ENCODE peak calls at places on chromosomes 2 and 18, in seven cellular contexts. G is fibroblast of the aortic adventitia, A is HL-60, N is psoas muscle, W is IMR-90, Q is body of pancreas, K is right atrium auricular region. I is an unnamed sample.

GRCh38 chr18:60372141-60372540 is 434 bp downstream of the MC4R start:
- DNase-seq in G (no peak), A (no peak), N (no peak), W (no peak), Q (no peak), K (no peak), I (no peak)

GRCh38 chr2:212766921-212767320 is 228.3 kb upstream of the ERBB4 start:
- DNase-seq in G (no peak), A (no peak), N (no peak), W (no peak), Q (no peak), K (no peak), I (no peak)

GRCh38 chr2:150586858-150587257 is 99.4 kb upstream of the RND3 start:
- DNase-seq in G (peak), A (no peak), N (no peak), W (peak), Q (no peak), K (no peak), I (peak)

GRCh38 chr18:63708650-63709049 is 5.9 kb downstream of the SERPINB11 start:
- DNase-seq in G (peak), A (no peak), N (no peak), W (peak), Q (no peak), K (no peak), I (peak)

GRCh38 chr2:219358170-219359075 is 25.9 kb upstream of the RESP18 start:
- DNase-seq in G (no peak), A (no peak), N (no peak), W (no peak), Q (no peak), K (no peak), I (no peak)

GRCh38 chr2:190804182-190804795 is 76.3 kb upstream of the GLS start:
- DNase-seq in G (peak), A (no peak), N (no peak), W (peak), Q (no peak), K (no peak), I (peak)

GRCh38 chr2:207503234-207503633 is 26.5 kb upstream of the CREB1 start:
- DNase-seq in G (peak), A (no peak), N (peak), W (no peak), Q (no peak), K (no peak), I (peak)

GRCh38 chr2:87403893-87404175 is 344.1 kb upstream of the PLGLB2 start:
- DNase-seq in G (no peak), A (no peak), N (no peak), W (no peak), Q (no peak), K (no peak), I (no peak)

GRCh38 chr2:159070235-159070634 is 101.8 kb downstream of the TANC1 start:
- DNase-seq in G (no peak), A (no peak), N (no peak), W (no peak), Q (no peak), K (no peak), I (no peak)

GRCh38 chr2:202249864-202250263 is 11.5 kb upstream of the SUMO1 start:
- DNase-seq in G (no peak), A (no peak), N (no peak), W (no peak), Q (no peak), K (no peak), I (no peak)

GRCh38 chr2:167749641-167750040 is 497.8 kb downstream of the STK39 start:
- DNase-seq in G (no peak), A (no peak), N (no peak), W (no peak), Q (no peak), K (no peak), I (no peak)

GRCh38 chr2:217954051-217954450 is 48.7 kb downstream of the TNS1 start:
- DNase-seq in G (no peak), A (no peak), N (no peak), W (no peak), Q (peak), K (no peak), I (no peak)

GRCh38 chr2:120986898-120987650 is 251.4 kb downstream of the GLI2 start:
- DNase-seq in G (no peak), A (no peak), N (no peak), W (no peak), Q (no peak), K (no peak), I (no peak)

GRCh38 chr18:3350566-3351527 is 88.9 kb downstream of the MYL12B start:
- DNase-seq in G (no peak), A (no peak), N (no peak), W (peak), Q (no peak), K (no peak), I (peak)

GRCh38 chr2:12619975-12620374 is 96.8 kb upstream of the TRIB2 start:
- DNase-seq in G (peak), A (no peak), N (peak), W (peak), Q (no peak), K (no peak), I (peak)

GRCh38 chr2:106053581-106053980 is 140.5 kb downstream of the UXS1 start:
- DNase-seq in G (no peak), A (no peak), N (no peak), W (no peak), Q (no peak), K (no peak), I (no peak)

GRCh38 chr18:43692291-43692690 is 415.0 kb upstream of the SYT4 start:
- DNase-seq in G (peak), A (no peak), N (no peak), W (peak), Q (no peak), K (no peak), I (peak)

GRCh38 chr2:96203130-96204028 is 5.2 kb downstream of the STARD7 start:
- DNase-seq in G (no peak), A (no peak), N (no peak), W (no peak), Q (no peak), K (no peak), I (no peak)

GRCh38 chr2:54641988-54642387 is 81.5 kb upstream of the EML6 start:
- DNase-seq in G (no peak), A (no peak), N (no peak), W (no peak), Q (no peak), K (no peak), I (no peak)

GRCh38 chr2:121238828-121239227 is 46.2 kb downstream of the TFCP2L1 start:
- DNase-seq in G (no peak), A (no peak), N (peak), W (no peak), Q (no peak), K (no peak), I (no peak)

GRCh38 chr2:121258066-121258465 is 26.9 kb downstream of the TFCP2L1 start:
- DNase-seq in G (no peak), A (no peak), N (no peak), W (no peak), Q (no peak), K (no peak), I (no peak)

GRCh38 chr2:236819275-236820002 is 249.8 kb downstream of the ACKR3 start:
- DNase-seq in G (no peak), A (no peak), N (no peak), W (no peak), Q (no peak), K (no peak), I (no peak)

DNA sequence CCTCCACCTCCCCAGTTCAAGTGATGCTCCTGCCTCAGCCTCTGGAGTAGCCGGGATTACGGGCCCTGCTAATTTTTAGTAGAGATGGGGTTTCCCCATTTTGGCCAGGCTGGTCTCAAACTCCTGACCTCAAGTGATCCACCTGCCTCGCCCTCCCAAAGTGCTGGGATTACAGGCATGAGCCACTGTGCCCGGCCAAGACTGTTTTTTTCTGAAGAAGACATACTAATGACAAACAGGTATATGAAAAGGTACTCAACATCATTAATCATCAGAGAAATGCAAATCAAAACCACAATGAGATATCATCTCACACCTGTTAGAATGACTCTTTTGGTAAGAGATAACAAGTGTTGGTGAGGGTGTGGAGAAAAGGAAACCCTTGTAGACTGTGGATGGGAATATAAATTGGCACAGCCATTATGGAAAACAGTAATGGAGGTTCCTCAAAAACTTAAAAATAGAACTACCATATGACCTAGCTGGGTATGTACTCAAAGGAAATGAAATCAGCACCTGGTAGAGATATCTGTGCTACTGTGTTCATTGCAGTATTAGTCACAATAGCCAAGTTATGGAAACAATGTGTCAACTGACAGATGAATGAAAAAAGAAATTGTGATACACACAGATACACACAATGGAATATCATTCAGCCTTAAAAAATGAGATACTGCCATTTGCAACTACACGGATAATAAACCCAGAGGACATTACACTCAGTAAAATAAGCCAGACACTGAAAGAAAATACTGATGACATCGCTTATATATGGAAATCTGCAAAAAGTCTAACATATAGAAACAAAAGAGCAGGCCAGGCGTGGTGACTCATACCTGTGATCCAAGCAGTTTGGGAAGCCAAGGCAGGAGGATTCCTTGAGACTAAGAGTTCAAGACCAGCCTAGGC is 20.8 kb downstream of the SOS1 start:
- DNase-seq in G (peak), A (no peak), N (no peak), W (peak), Q (no peak), K (no peak), I (peak)
- H3K4me3 ChIP-seq in G (no peak), A (no peak), N (no peak), W (no peak), Q (no peak), K (no peak), I (no peak)

GRCh38 chr2:112839407-112840067 is 3.0 kb upstream of the IL1B start:
- DNase-seq in G (no peak), A (peak), N (no peak), W (no peak), Q (no peak), K (peak), I (peak)

GRCh38 chr2:112833532-112833931 is 3.0 kb downstream of the IL1B start:
- DNase-seq in G (no peak), A (no peak), N (no peak), W (no peak), Q (no peak), K (no peak), I (peak)

GRCh38 chr2:112835553-112836535 is 735 bp downstream of the IL1B start:
- DNase-seq in G (peak), A (no peak), N (no peak), W (no peak), Q (no peak), K (no peak), I (peak)

GRCh38 chr2:112834379-112835014 is 2.1 kb downstream of the IL1B start:
- DNase-seq in G (peak), A (no peak), N (no peak), W (no peak), Q (peak), K (no peak), I (peak)

GRCh38 chr2:112836695-112837117 is at the start of gene IL1B:
- DNase-seq in G (peak), A (peak), N (no peak), W (peak), Q (no peak), K (no peak), I (peak)
- TF ChIP-seq CTCF in G (no peak), A (no peak), N (no peak), W (no peak), Q (no peak), K (no peak), I (no peak)

GRCh38 chr2:66317268-66317899 is 117.5 kb upstream of the MEIS1 start:
- DNase-seq in G (no peak), A (no peak), N (no peak), W (no peak), Q (no peak), K (no peak), I (no peak)
- H3K4me3 ChIP-seq in G (no peak), A (no peak), N (no peak), W (no peak), Q (no peak), K (no peak), I (no peak)

GRCh38 chr2:237966250-237966564 is 607 bp upstream of the UBE2F start:
- DNase-seq in G (no peak), A (no peak), N (no peak), W (no peak), Q (no peak), K (no peak), I (no peak)

GRCh38 chr2:237966565-237967462 is at the start of gene UBE2F:
- DNase-seq in G (peak), A (peak), N (peak), W (peak), Q (peak), K (peak), I (peak)

GRCh38 chr2:237967463-237967871 is 653 bp downstream of the UBE2F start:
- DNase-seq in G (peak), A (no peak), N (peak), W (no peak), Q (peak), K (no peak), I (no peak)

GRCh38 chr2:237964578-237965404 is 2.0 kb upstream of the UBE2F start:
- DNase-seq in G (peak), A (no peak), N (no peak), W (peak), Q (peak), K (no peak), I (peak)

GRCh38 chr2:237968048-237968862 is 1.4 kb downstream of the UBE2F start:
- DNase-seq in G (peak), A (peak), N (no peak), W (peak), Q (no peak), K (peak), I (peak)
- TF ChIP-seq CTCF in G (no peak), A (no peak), N (no peak), W (no peak), Q (no peak), K (no peak), I (no peak)

GRCh38 chr2:183125659-183126341 is 1.6 kb downstream of the NUP35 start:
- DNase-seq in G (no peak), A (no peak), N (no peak), W (no peak), Q (no peak), K (no peak), I (no peak)
- H3K4me3 ChIP-seq in G (peak), A (peak), N (peak), W (no peak), Q (no peak), K (no peak), I (peak)

GRCh38 chr18:32470713-32471633 is at the start of gene GAREM1:
- DNase-seq in G (peak), A (peak), N (peak), W (peak), Q (peak), K (peak), I (peak)
- TF ChIP-seq CTCF in G (peak), A (no peak), N (peak), W (peak), Q (peak), K (peak), I (peak)

DNA sequence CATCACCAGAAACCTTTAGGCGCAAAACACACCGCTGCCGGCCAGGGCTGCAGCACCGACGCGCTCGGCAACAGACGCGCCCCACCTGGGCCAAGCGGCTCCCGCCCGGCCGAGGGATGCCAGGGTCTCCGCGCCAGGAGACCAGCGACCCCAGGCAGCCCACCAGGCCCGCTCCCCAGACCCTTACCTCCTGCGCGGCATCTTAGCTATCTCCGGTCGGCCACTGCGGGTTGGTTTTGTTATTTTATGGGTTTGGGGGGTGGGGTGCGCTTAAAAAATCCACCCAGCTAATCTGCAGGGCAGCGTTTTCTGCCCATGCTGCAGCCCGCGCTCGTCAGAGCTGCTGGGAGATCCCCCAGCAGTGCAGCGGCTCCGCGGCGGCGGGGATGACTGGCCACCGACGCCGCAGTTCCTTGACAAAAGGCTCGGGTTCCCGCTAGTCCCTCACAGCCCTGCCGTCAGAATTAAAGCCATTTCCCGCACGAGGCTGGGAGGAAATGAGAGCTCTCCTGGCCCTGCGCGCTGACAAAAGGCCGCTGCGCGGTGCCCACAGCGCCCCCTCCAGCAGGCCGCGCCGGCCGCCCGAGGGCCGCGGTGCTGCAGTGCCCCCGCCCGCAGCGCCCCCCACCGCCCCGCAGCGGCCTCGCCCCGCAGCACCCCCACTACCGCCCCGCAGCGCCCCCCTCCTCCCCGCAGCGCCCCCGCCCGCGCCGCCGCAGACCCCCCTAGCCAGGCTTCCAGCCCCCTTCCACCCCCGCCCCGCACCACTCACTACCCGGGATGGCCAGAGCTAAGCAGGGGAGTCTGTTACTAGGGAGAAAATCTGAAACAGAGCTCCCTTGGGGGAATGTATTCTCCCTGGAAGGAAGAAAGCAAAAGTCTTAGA is at the start of gene ADD2:
- DNase-seq in G (peak), A (peak), N (peak), W (peak), Q (peak), K (no peak), I (peak)
- H3K4me3 ChIP-seq in G (peak), A (peak), N (peak), W (no peak), Q (peak), K (peak), I (peak)

DNA sequence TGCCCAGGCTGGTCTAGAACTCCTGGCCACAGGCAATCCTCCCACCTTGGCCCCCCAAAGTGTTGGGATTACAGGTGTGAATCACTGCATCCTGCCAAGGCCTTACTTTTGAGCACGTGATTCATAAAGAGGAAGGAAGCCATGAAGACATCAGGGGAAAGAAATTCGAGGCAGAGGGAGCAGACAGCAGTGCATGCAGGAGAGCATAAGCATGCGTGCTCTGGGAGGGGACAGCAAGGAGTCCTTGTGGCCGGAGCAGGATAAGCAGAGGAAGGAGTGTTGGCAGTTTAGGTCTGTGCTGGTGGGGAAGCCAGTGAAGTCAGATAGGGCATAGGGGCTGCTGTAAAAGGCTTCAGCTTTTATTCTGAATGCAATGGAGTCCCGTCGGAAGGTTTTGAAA is 400.5 kb upstream of the RAB12 start:
- DNase-seq in G (no peak), A (no peak), N (no peak), W (no peak), Q (no peak), K (no peak), I (no peak)
- TF ChIP-seq CTCF in G (no peak), A (no peak), N (no peak), W (no peak), Q (no peak), K (no peak), I (no peak)